ENCODE peak calls at places on chromosomes 1 and 21, in seven cellular contexts. One of them, this sample, is unnamed. For H3K4me1, the result is how much of the 10 kb centered on the place peaks cover.

GRCh38 chr1:33342041-33342723 is 21.3 kb upstream of the A3GALT2 start:
- DNase-seq in GM23248: peak
- DNase-seq in effector memory CD4-positive, alpha-beta T cell: no peak
- DNase-seq in upper lobe of right lung: no peak
- DNase-seq in heart right ventricle: peak
- DNase-seq in heart left ventricle: peak
- DNase-seq in psoas muscle: peak
- DNase-seq in this sample: peak

GRCh38 chr1:39378377-39378776 is 113.1 kb upstream of the BMP8A start:
- DNase-seq in heart right ventricle: no peak
- DNase-seq in psoas muscle: no peak
- DNase-seq in GM23248: no peak
- DNase-seq in upper lobe of right lung: no peak
- DNase-seq in heart left ventricle: no peak
- DNase-seq in effector memory CD4-positive, alpha-beta T cell: no peak
- DNase-seq in this sample: no peak

GRCh38 chr21:46354518-46354917 is 30.6 kb downstream of the PCNT start:
- DNase-seq in GM23248: no peak
- DNase-seq in upper lobe of right lung: no peak
- DNase-seq in heart left ventricle: no peak
- DNase-seq in effector memory CD4-positive, alpha-beta T cell: no peak
- DNase-seq in psoas muscle: no peak
- DNase-seq in heart right ventricle: no peak
- DNase-seq in this sample: no peak

GRCh38 chr1:157311730-157312269 is 173.6 kb upstream of the ETV3 start:
- DNase-seq in effector memory CD4-positive, alpha-beta T cell: no peak
- DNase-seq in heart left ventricle: no peak
- DNase-seq in upper lobe of right lung: no peak
- DNase-seq in GM23248: no peak
- DNase-seq in heart right ventricle: no peak
- DNase-seq in psoas muscle: no peak
- DNase-seq in this sample: no peak

GRCh38 chr1:111604931-111605330 is 14.7 kb upstream of the RAP1A start:
- DNase-seq in effector memory CD4-positive, alpha-beta T cell: no peak
- DNase-seq in psoas muscle: no peak
- DNase-seq in heart right ventricle: no peak
- DNase-seq in GM23248: peak
- DNase-seq in upper lobe of right lung: no peak
- DNase-seq in heart left ventricle: no peak
- DNase-seq in this sample: no peak

GRCh38 chr1:58251415-58252073 is 295.0 kb downstream of the OMA1 start:
- DNase-seq in heart right ventricle: no peak
- DNase-seq in effector memory CD4-positive, alpha-beta T cell: no peak
- DNase-seq in heart left ventricle: no peak
- DNase-seq in upper lobe of right lung: no peak
- DNase-seq in psoas muscle: no peak
- DNase-seq in GM23248: peak
- DNase-seq in this sample: no peak

GRCh38 chr1:153612755-153613331 is at the start of gene S100A16:
- DNase-seq in effector memory CD4-positive, alpha-beta T cell: no peak
- DNase-seq in heart right ventricle: peak
- DNase-seq in heart left ventricle: peak
- DNase-seq in upper lobe of right lung: peak
- DNase-seq in GM23248: peak
- DNase-seq in psoas muscle: peak
- DNase-seq in this sample: peak

GRCh38 chr21:44858791-44859190 is 14.7 kb downstream of the PTTG1IP start:
- DNase-seq in heart left ventricle: no peak
- DNase-seq in effector memory CD4-positive, alpha-beta T cell: no peak
- DNase-seq in GM23248: no peak
- DNase-seq in upper lobe of right lung: peak
- DNase-seq in heart right ventricle: peak
- DNase-seq in psoas muscle: no peak
- DNase-seq in this sample: peak

GRCh38 chr1:208691012-208691411 is 446.8 kb upstream of the PLXNA2 start:
- DNase-seq in GM23248: no peak
- DNase-seq in upper lobe of right lung: no peak
- DNase-seq in psoas muscle: no peak
- DNase-seq in heart left ventricle: no peak
- DNase-seq in heart right ventricle: no peak
- DNase-seq in effector memory CD4-positive, alpha-beta T cell: no peak
- DNase-seq in this sample: no peak

GRCh38 chr1:25487628-25488027 is 55.8 kb upstream of the LDLRAP1 start:
- DNase-seq in psoas muscle: no peak
- DNase-seq in heart left ventricle: no peak
- DNase-seq in upper lobe of right lung: no peak
- DNase-seq in GM23248: peak
- DNase-seq in effector memory CD4-positive, alpha-beta T cell: peak
- DNase-seq in heart right ventricle: no peak
- DNase-seq in this sample: no peak

GRCh38 chr1:22582670-22583635 is 19.7 kb downstream of the EPHA8 start:
- DNase-seq in heart left ventricle: peak
- DNase-seq in effector memory CD4-positive, alpha-beta T cell: no peak
- DNase-seq in heart right ventricle: no peak
- DNase-seq in GM23248: no peak
- DNase-seq in psoas muscle: peak
- DNase-seq in upper lobe of right lung: no peak
- DNase-seq in this sample: peak

GRCh38 chr1:223018534-223018933 is 124.5 kb downstream of the TLR5 start:
- DNase-seq in upper lobe of right lung: no peak
- DNase-seq in psoas muscle: no peak
- DNase-seq in GM23248: no peak
- DNase-seq in heart left ventricle: no peak
- DNase-seq in heart right ventricle: no peak
- DNase-seq in effector memory CD4-positive, alpha-beta T cell: no peak
- DNase-seq in this sample: no peak

GRCh38 chr1:1374068-1374860 is 743 bp downstream of the AURKAIP1 start:
- DNase-seq in psoas muscle: peak
- DNase-seq in effector memory CD4-positive, alpha-beta T cell: no peak
- DNase-seq in heart right ventricle: peak
- DNase-seq in heart left ventricle: no peak
- DNase-seq in upper lobe of right lung: peak
- DNase-seq in GM23248: peak
- DNase-seq in this sample: peak

GRCh38 chr1:50251592-50252165 is 143.0 kb downstream of the ELAVL4 start:
- DNase-seq in psoas muscle: no peak
- DNase-seq in GM23248: peak
- DNase-seq in upper lobe of right lung: no peak
- DNase-seq in effector memory CD4-positive, alpha-beta T cell: no peak
- DNase-seq in heart left ventricle: no peak
- DNase-seq in heart right ventricle: no peak
- DNase-seq in this sample: no peak

GRCh38 chr1:228207381-228207810 is 448 bp upstream of the OBSCN start:
- DNase-seq in heart left ventricle: no peak
- DNase-seq in upper lobe of right lung: no peak
- DNase-seq in effector memory CD4-positive, alpha-beta T cell: no peak
- DNase-seq in psoas muscle: no peak
- DNase-seq in heart right ventricle: no peak
- DNase-seq in GM23248: no peak
- DNase-seq in this sample: no peak

GRCh38 chr1:198641506-198641905 is 2.7 kb downstream of the PTPRC start:
- DNase-seq in effector memory CD4-positive, alpha-beta T cell: no peak
- DNase-seq in heart left ventricle: no peak
- DNase-seq in GM23248: peak
- DNase-seq in heart right ventricle: no peak
- DNase-seq in upper lobe of right lung: no peak
- DNase-seq in psoas muscle: no peak
- DNase-seq in this sample: no peak

GRCh38 chr1:168261390-168261789 is 19.3 kb upstream of the TBX19 start:
- DNase-seq in upper lobe of right lung: no peak
- DNase-seq in GM23248: peak
- DNase-seq in psoas muscle: no peak
- DNase-seq in heart right ventricle: no peak
- DNase-seq in heart left ventricle: peak
- DNase-seq in effector memory CD4-positive, alpha-beta T cell: no peak
- DNase-seq in this sample: no peak

GRCh38 chr1:185352067-185352466 is 35.0 kb upstream of the IVNS1ABP start:
- DNase-seq in upper lobe of right lung: no peak
- DNase-seq in GM23248: peak
- DNase-seq in heart left ventricle: no peak
- DNase-seq in heart right ventricle: no peak
- DNase-seq in effector memory CD4-positive, alpha-beta T cell: no peak
- DNase-seq in psoas muscle: no peak
- DNase-seq in this sample: no peak

GRCh38 chr1:1614204-1614953 is 921 bp upstream of the MIB2 start:
- DNase-seq in heart left ventricle: peak
- DNase-seq in GM23248: peak
- DNase-seq in effector memory CD4-positive, alpha-beta T cell: peak
- DNase-seq in upper lobe of right lung: peak
- DNase-seq in heart right ventricle: peak
- DNase-seq in psoas muscle: peak
- DNase-seq in this sample: peak

GRCh38 chr1:168637350-168637991 is 61.1 kb downstream of the XCL1 start:
- DNase-seq in effector memory CD4-positive, alpha-beta T cell: no peak
- DNase-seq in heart right ventricle: no peak
- DNase-seq in GM23248: peak
- DNase-seq in heart left ventricle: no peak
- DNase-seq in psoas muscle: no peak
- DNase-seq in upper lobe of right lung: no peak
- DNase-seq in this sample: no peak

GRCh38 chr1:216807696-216808095 is 84.5 kb upstream of the ESRRG start:
- DNase-seq in upper lobe of right lung: no peak
- DNase-seq in psoas muscle: no peak
- DNase-seq in GM23248: peak
- DNase-seq in effector memory CD4-positive, alpha-beta T cell: no peak
- DNase-seq in heart right ventricle: no peak
- DNase-seq in heart left ventricle: no peak
- DNase-seq in this sample: no peak

GRCh38 chr1:22825790-22826189 is 115.2 kb downstream of the EPHB2 start:
- DNase-seq in effector memory CD4-positive, alpha-beta T cell: no peak
- DNase-seq in heart right ventricle: no peak
- DNase-seq in psoas muscle: no peak
- DNase-seq in upper lobe of right lung: no peak
- DNase-seq in GM23248: no peak
- DNase-seq in heart left ventricle: no peak
- DNase-seq in this sample: no peak

GRCh38 chr21:42047821-42048613 is 23.1 kb upstream of the UMODL1 start:
- DNase-seq in heart right ventricle: no peak
- DNase-seq in psoas muscle: peak
- DNase-seq in effector memory CD4-positive, alpha-beta T cell: no peak
- DNase-seq in GM23248: peak
- DNase-seq in upper lobe of right lung: no peak
- DNase-seq in heart left ventricle: peak
- DNase-seq in this sample: no peak

GRCh38 chr1:228953207-228953606 is 217.9 kb downstream of the RHOU start:
- DNase-seq in psoas muscle: no peak
- DNase-seq in heart right ventricle: no peak
- DNase-seq in heart left ventricle: no peak
- DNase-seq in upper lobe of right lung: no peak
- DNase-seq in effector memory CD4-positive, alpha-beta T cell: no peak
- DNase-seq in GM23248: no peak
- DNase-seq in this sample: no peak

GRCh38 chr1:220511785-220512184 is 16.2 kb upstream of the MARK1 start:
- DNase-seq in effector memory CD4-positive, alpha-beta T cell: no peak
- DNase-seq in heart right ventricle: peak
- DNase-seq in heart left ventricle: peak
- DNase-seq in psoas muscle: no peak
- DNase-seq in upper lobe of right lung: peak
- DNase-seq in GM23248: peak
- DNase-seq in this sample: peak

GRCh38 chr1:112393634-112393976 is 2.4 kb upstream of the CTTNBP2NL start:
- DNase-seq in GM23248: peak
- DNase-seq in heart right ventricle: no peak
- DNase-seq in effector memory CD4-positive, alpha-beta T cell: no peak
- DNase-seq in psoas muscle: no peak
- DNase-seq in heart left ventricle: peak
- DNase-seq in upper lobe of right lung: no peak
- DNase-seq in this sample: no peak

DNA sequence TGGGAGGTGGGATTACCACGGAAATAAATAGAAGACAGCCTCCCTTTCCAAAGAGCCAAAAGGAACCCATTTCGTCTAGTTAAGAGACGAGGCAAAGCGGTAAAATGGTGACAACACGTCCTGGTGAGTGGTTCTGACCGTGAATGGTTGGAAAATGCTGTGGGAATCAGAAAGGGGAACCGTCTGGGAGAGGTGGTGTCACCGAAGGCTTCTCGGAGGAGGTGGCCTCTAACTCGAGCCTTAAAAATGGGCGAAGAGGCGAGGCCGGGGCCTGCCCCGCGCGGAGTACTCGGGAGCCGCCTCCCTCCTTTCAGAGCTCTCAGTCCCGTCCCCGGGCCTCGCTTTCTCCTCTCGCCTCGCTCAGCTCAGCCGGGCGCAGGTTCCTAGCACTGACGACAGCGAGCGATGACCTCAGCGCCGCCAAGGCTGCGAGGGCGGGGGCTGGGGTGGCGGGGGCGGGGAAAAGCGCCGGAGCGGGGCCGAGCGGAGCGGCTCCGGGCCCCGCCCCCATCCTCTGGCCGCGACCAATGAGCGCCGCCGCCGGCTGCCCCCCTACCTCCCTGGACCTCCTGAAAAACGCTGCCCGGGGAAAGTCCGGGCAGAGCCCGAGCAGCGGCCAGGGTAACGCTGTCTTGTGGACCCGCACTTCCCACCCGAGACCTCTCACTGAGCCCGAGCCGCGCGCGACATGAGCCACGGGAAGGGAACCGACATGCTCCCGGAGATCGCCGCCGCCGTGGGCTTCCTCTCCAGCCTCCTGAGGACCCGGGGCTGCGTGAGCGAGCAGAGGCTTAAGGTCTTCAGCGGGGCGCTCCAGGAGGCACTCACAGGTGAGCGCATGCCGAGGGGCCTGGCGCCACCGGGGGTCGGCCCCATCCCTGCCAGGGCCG is at the start of gene BTG2:
- DNase-seq in heart left ventricle: peak
- DNase-seq in heart right ventricle: peak
- DNase-seq in effector memory CD4-positive, alpha-beta T cell: peak
- DNase-seq in GM23248: peak
- DNase-seq in psoas muscle: peak
- DNase-seq in upper lobe of right lung: peak
- DNase-seq in this sample: peak
- H3K4me1 ChIP-seq in heart left ventricle: half or more
- H3K4me1 ChIP-seq in heart right ventricle: under half
- H3K4me1 ChIP-seq in effector memory CD4-positive, alpha-beta T cell: under half
- H3K4me1 ChIP-seq in GM23248: under half
- H3K4me1 ChIP-seq in psoas muscle: under half
- H3K4me1 ChIP-seq in upper lobe of right lung: under half
- H3K4me1 ChIP-seq in this sample: under half

GRCh38 chr1:54379481-54380284 is 26.5 kb downstream of the SSBP3 start:
- DNase-seq in GM23248: no peak
- DNase-seq in heart right ventricle: peak
- DNase-seq in heart left ventricle: peak
- DNase-seq in effector memory CD4-positive, alpha-beta T cell: no peak
- DNase-seq in psoas muscle: peak
- DNase-seq in upper lobe of right lung: peak
- DNase-seq in this sample: no peak
- H3K4me1 ChIP-seq in GM23248: under half
- H3K4me1 ChIP-seq in heart right ventricle: half or more
- H3K4me1 ChIP-seq in heart left ventricle: half or more
- H3K4me1 ChIP-seq in effector memory CD4-positive, alpha-beta T cell: under half
- H3K4me1 ChIP-seq in psoas muscle: half or more
- H3K4me1 ChIP-seq in upper lobe of right lung: under half
- H3K4me1 ChIP-seq in this sample: under half

GRCh38 chr1:225480825-225481434 is 53.1 kb upstream of the LBR start:
- DNase-seq in psoas muscle: no peak
- DNase-seq in effector memory CD4-positive, alpha-beta T cell: no peak
- DNase-seq in GM23248: peak
- DNase-seq in heart left ventricle: no peak
- DNase-seq in upper lobe of right lung: peak
- DNase-seq in heart right ventricle: peak
- DNase-seq in this sample: peak
- H3K4me1 ChIP-seq in psoas muscle: under half
- H3K4me1 ChIP-seq in effector memory CD4-positive, alpha-beta T cell: under half
- H3K4me1 ChIP-seq in GM23248: under half
- H3K4me1 ChIP-seq in heart left ventricle: under half
- H3K4me1 ChIP-seq in upper lobe of right lung: under half
- H3K4me1 ChIP-seq in heart right ventricle: under half
- H3K4me1 ChIP-seq in this sample: under half

GRCh38 chr1:27542463-27543273 is 52.7 kb upstream of the WASF2 start:
- DNase-seq in upper lobe of right lung: no peak
- DNase-seq in GM23248: peak
- DNase-seq in heart left ventricle: peak
- DNase-seq in psoas muscle: peak
- DNase-seq in effector memory CD4-positive, alpha-beta T cell: no peak
- DNase-seq in heart right ventricle: peak
- DNase-seq in this sample: peak
- H3K4me1 ChIP-seq in upper lobe of right lung: half or more
- H3K4me1 ChIP-seq in GM23248: half or more
- H3K4me1 ChIP-seq in heart left ventricle: half or more
- H3K4me1 ChIP-seq in psoas muscle: half or more
- H3K4me1 ChIP-seq in effector memory CD4-positive, alpha-beta T cell: under half
- H3K4me1 ChIP-seq in heart right ventricle: half or more
- H3K4me1 ChIP-seq in this sample: half or more